ENCODE peak calls at places on chromosomes 1 and 21, in four cellular contexts. A is HEK293T; C is WTC11; J is stimulated activated CD4-positive, alpha-beta T cell treated with anti-CD3 and anti-CD28 coated beads, Interleukin-1b, Interleukin-23, amount 100 ng/mL, for 4 hours. Z is an unnamed sample.

GRCh38 chr1:192860478-192861185 is 51.8 kb downstream of the RGS2 start:
- DNase-seq in A (no peak), C (no peak), J (no peak), Z (no peak)

GRCh38 chr1:226831953-226832352 is 38.5 kb upstream of the PSEN2 start:
- DNase-seq in A (no peak), C (no peak), J (no peak), Z (no peak)

GRCh38 chr21:27108228-27108627 is 141.3 kb upstream of the ADAMTS5 start:
- DNase-seq in A (no peak), C (no peak), J (no peak), Z (no peak)

GRCh38 chr1:84995484-84996334 is 1.2 kb downstream of the MCOLN2 start:
- DNase-seq in A (no peak), C (no peak), J (no peak), Z (no peak)

GRCh38 chr1:3711381-3711779 is 40.9 kb upstream of the CCDC27 start:
- DNase-seq in A (no peak), C (no peak), J (no peak), Z (no peak)

GRCh38 chr1:965526-966134 is 652 bp upstream of the PLEKHN1 start:
- DNase-seq in A (no peak), C (no peak), J (no peak), Z (no peak)

GRCh38 chr1:109931189-109931672 is 20.6 kb downstream of the CSF1 start:
- DNase-seq in A (peak), C (peak), J (no peak), Z (no peak)

GRCh38 chr1:230069813-230070212 is 2.8 kb downstream of the GALNT2 start:
- DNase-seq in A (no peak), C (no peak), J (no peak), Z (no peak)

GRCh38 chr1:164188507-164188906 is 370.5 kb upstream of the PBX1 start:
- DNase-seq in A (no peak), C (no peak), J (no peak), Z (no peak)

GRCh38 chr1:42924249-42925131 is 34.2 kb downstream of the SLC2A1 start:
- DNase-seq in A (peak), C (peak), J (peak), Z (peak)

GRCh38 chr1:167258858-167259257 is 38.2 kb downstream of the POU2F1 start:
- DNase-seq in A (no peak), C (no peak), J (no peak), Z (no peak)

GRCh38 chr21:45512626-45513002 is 29.6 kb downstream of the SLC19A1 start:
- DNase-seq in A (no peak), C (no peak), J (no peak), Z (no peak)

GRCh38 chr1:230913496-230913895 is 45.2 kb upstream of the C1orf198 start:
- DNase-seq in A (no peak), C (no peak), J (no peak), Z (no peak)

GRCh38 chr1:51635611-51636010 is 18.7 kb downstream of the OSBPL9 start:
- DNase-seq in A (no peak), C (no peak), J (no peak), Z (no peak)

GRCh38 chr1:166484471-166484870 is 317.7 kb upstream of the FAM78B start:
- DNase-seq in A (no peak), C (no peak), J (no peak), Z (no peak)

GRCh38 chr1:30751830-30752650 is 5.5 kb downstream of the LAPTM5 start:
- DNase-seq in A (no peak), C (no peak), J (no peak), Z (no peak)

GRCh38 chr1:2499986-2500596 is 24.0 kb downstream of the PLCH2 start:
- DNase-seq in A (no peak), C (no peak), J (no peak), Z (peak)

GRCh38 chr1:59393211-59394180 is 96.6 kb downstream of the FGGY start:
- DNase-seq in A (peak), C (no peak), J (no peak), Z (no peak)

GRCh38 chr1:164932580-164932979 is 373.6 kb downstream of the PBX1 start:
- DNase-seq in A (no peak), C (no peak), J (no peak), Z (no peak)

GRCh38 chr1:115189814-115190541 is 100.7 kb upstream of the TSPAN2 start:
- DNase-seq in A (no peak), C (no peak), J (no peak), Z (no peak)

GRCh38 chr1:201759194-201759814 is 69.7 kb upstream of the IPO9 start:
- DNase-seq in A (no peak), C (no peak), J (no peak), Z (no peak)

GRCh38 chr21:32308696-32309095 is 10.0 kb downstream of the MRAP start:
- DNase-seq in A (no peak), C (no peak), J (no peak), Z (no peak)

GRCh38 chr21:27268290-27268689 is 301.4 kb upstream of the ADAMTS5 start:
- DNase-seq in A (no peak), C (no peak), J (no peak), Z (no peak)